ENCODE peak calls at places on chromosomes 2 and 18, in six cellular contexts. B is hepatocyte, W is GM20000, Z is WTC11, D is GM12864, E is gastrocnemius medialis. G is an unnamed sample.

GRCh38 chr2:195343540-195343939 is 313.5 kb upstream of the SLC39A10 start:
- DNase-seq in B (no peak), W (no peak), Z (no peak), D (no peak), E (no peak), G (no peak)

GRCh38 chr18:59650266-59650820 is 46.9 kb downstream of the CCBE1 start:
- DNase-seq in B (no peak), W (no peak), Z (no peak), D (no peak), E (no peak), G (no peak)

GRCh38 chr2:10091182-10091932 is 11.1 kb upstream of the CYS1 start:
- DNase-seq in B (no peak), W (no peak), Z (peak; percentile 19), D (no peak), E (no peak), G (no peak)

GRCh38 chr2:28450901-28451565 is 44.8 kb upstream of the PLB1 start:
- DNase-seq in B (no peak), W (no peak), Z (no peak), D (no peak), E (no peak), G (no peak)

GRCh38 chr18:22348521-22349316 is 69.0 kb downstream of the CTAGE1 start:
- DNase-seq in B (peak; percentile 84), W (peak; percentile 37), Z (peak; percentile 64), D (no peak), E (no peak), G (no peak)

GRCh38 chr2:85272357-85272756 is 55.4 kb downstream of the TGOLN2 start:
- DNase-seq in B (no peak), W (no peak), Z (no peak), D (no peak), E (no peak), G (no peak)

GRCh38 chr2:181305151-181306123 is 151.7 kb upstream of the ITGA4 start:
- DNase-seq in B (peak; percentile 6), W (peak; percentile 54), Z (peak; percentile 15), D (peak; percentile 97), E (no peak), G (peak; percentile 21)

GRCh38 chr2:109185338-109185737 is 56.3 kb downstream of the SH3RF3 start:
- DNase-seq in B (no peak), W (no peak), Z (no peak), D (no peak), E (peak; percentile 85), G (no peak)

GRCh38 chr18:40524881-40525280 is 1430.2 kb upstream of the PIK3C3 start:
- DNase-seq in B (no peak), W (no peak), Z (no peak), D (no peak), E (no peak), G (no peak)

GRCh38 chr18:40534748-40535147 is 1420.3 kb upstream of the PIK3C3 start:
- DNase-seq in B (no peak), W (no peak), Z (no peak), D (no peak), E (no peak), G (no peak)

GRCh38 chr18:40531061-40531460 is 1424.0 kb upstream of the PIK3C3 start:
- DNase-seq in B (no peak), W (no peak), Z (no peak), D (no peak), E (no peak), G (no peak)

DNA sequence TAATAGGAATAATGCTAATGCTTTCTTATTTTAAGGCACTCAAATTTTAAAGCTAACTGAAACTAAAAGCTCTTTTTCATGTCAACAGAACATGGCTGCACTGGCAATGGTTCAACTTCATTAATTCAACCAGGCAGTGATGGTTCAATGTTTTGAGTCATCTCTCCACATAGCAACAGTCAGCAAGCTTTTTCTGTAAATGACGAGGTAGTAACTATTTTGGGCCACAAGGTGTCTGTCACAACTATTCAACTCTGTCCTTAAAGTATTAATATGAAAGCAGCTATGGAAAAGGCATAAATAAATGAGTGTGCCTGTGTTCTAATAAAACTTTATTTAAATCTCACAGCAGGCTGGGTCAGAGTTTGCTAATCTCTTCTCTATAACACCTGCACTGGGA is 1425.6 kb upstream of the PIK3C3 start:
- DNase-seq in B (no peak), W (no peak), Z (no peak), D (no peak), E (no peak), G (no peak)
- TF ChIP-seq CTCF in B (peak; percentile 14), W (no peak), Z (peak; percentile 20), D (no peak), E (no peak), G (no peak)

GRCh38 chr2:241842620-241843211 is 16.0 kb downstream of the PDCD1 start:
- DNase-seq in B (peak; percentile 24), W (peak; percentile 89), Z (no peak), D (no peak), E (no peak), G (peak; percentile 87)

GRCh38 chr2:241843321-241844065 is 15.2 kb downstream of the PDCD1 start:
- DNase-seq in B (no peak), W (no peak), Z (no peak), D (no peak), E (no peak), G (peak; percentile 51)

GRCh38 chr2:241842067-241842415 is 16.7 kb downstream of the PDCD1 start:
- DNase-seq in B (no peak), W (no peak), Z (no peak), D (no peak), E (no peak), G (no peak)

GRCh38 chr2:241844831-241845578 is 13.7 kb downstream of the PDCD1 start:
- DNase-seq in B (no peak), W (no peak), Z (no peak), D (no peak), E (no peak), G (peak; percentile 27)

GRCh38 chr2:241844066-241844728 is 14.5 kb downstream of the PDCD1 start:
- DNase-seq in B (peak; percentile 93), W (peak; percentile 96), Z (peak; percentile 65), D (no peak), E (peak; percentile 25), G (peak; percentile 92)
- TF ChIP-seq CTCF in B (peak; percentile 13), W (no peak), Z (no peak), D (no peak), E (no peak), G (no peak)

GRCh38 chr2:177106212-177106611 is 106.4 kb upstream of the HNRNPA3 start:
- DNase-seq in B (no peak), W (no peak), Z (no peak), D (no peak), E (no peak), G (no peak)
- TF ChIP-seq CTCF in B (no peak), W (peak; percentile 15), Z (no peak), D (peak; percentile 52), E (no peak), G (peak; percentile 27)

GRCh38 chr2:175135177-175135576 is 32.8 kb downstream of the ATF2 start:
- DNase-seq in B (no peak), W (no peak), Z (no peak), D (no peak), E (no peak), G (no peak)
- TF ChIP-seq CTCF in B (no peak), W (no peak), Z (no peak), D (no peak), E (no peak), G (no peak)

DNA sequence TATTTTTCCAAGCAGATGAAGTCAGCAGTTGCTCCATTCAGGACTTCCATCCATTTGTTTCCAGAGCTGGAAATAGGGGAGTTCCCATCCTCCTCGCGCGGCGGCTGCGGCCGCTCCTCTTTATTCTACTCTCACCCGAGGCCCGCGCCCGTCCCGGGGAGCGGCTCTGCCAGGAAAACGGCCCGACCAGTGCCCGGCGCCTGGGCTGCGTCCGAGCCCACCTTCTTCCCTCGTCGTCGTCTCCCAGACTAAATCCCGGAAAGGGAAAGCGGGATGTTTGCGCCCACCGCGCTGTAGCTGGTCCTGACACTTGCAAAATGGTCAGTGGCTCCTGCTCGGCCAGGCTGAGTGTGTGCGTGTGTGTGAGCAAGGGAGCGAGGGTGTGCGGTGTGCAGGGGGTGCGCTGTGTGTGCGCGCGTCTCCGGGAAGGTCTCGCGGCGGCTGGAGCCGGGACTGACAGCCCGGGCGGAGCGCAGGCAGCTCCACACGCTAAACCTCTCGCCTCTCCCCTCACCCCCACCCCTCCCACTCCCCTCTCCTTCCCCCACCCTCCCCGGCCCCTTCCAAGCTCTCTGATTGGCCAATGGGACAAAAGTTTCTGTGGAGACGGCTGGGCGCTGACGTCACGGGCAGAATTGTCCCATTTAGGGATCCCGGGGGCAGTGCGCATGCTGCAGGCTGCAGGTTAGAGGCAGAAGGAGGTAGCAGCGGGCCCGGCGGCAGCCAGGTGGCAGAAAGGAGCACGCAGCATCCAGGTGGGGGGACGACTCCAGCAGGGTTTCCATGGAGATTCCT is at the start of gene NOL4:
- DNase-seq in B (peak; percentile 85), W (peak; percentile 52), Z (peak; percentile 99), D (no peak), E (no peak), G (peak; percentile 23)
- TF ChIP-seq CTCF in B (peak; percentile 57), W (no peak), Z (peak; percentile 32), D (no peak), E (no peak), G (peak; percentile 27)

DNA sequence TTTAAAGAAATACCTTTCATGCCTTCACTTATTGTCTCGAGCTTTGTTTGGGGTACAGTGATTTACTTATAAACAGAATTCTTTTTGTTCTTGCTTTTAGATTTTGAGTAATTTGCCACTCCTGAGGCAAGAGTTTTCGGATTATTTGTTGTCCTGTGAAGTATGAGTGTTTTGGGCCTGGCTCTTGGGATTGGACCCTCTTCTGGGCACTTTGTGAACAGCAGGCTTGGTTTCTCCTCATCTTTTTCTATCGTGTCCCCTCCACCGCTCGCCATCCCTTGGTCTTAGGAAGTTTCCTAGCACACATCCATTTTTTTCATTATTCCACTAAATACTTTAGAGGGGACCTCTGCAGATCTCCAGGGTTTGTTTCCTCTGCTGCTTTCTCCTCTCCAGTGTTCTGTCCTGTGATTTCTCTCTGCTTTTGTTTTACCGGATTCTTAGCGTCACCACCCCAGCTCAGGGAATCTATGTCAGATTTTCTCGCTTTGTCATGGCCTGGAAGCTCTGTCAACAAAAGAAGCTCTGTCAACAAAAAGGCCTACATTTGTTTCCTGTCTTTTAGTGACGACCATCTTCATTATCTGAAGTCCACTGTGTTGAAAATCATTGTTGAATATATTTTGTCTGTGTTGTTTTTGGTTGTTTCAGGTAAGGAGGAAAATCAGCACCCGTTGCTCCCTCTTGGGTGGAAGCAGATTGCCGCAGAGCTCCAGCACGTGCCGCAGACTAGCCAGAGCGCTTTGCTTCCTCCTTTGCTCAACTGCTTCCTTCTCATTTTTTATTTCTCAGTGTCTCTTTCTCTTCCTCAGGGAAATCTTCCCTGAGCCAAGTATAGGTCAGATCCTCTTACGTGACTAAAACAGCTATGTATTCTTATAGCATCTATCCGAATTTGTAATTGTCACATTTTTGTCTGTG is 27.8 kb downstream of the ANKRD62 start:
- DNase-seq in B (peak; percentile 28), W (no peak), Z (peak; percentile 52), D (no peak), E (no peak), G (no peak)
- TF ChIP-seq CTCF in B (peak; percentile 21), W (no peak), Z (no peak), D (peak; percentile 40), E (no peak), G (no peak)

GRCh38 chr2:218276986-218277755 is 6.9 kb downstream of the PNKD start:
- DNase-seq in B (no peak), W (no peak), Z (no peak), D (no peak), E (no peak), G (no peak)
- TF ChIP-seq CTCF in B (no peak), W (no peak), Z (no peak), D (no peak), E (peak; percentile 12), G (no peak)